ENCODE peak calls at places on chromosomes 13 and 19, in four cellular contexts. W is SK-N-SH, V is K562, B is GM12878. S is an unnamed sample.

GRCh38 chr19:16402076-16402475 is 69.7 kb downstream of the EPS15L1 start:
- DNase-seq in W (no peak), V (no peak), B (no peak), S (no peak)

GRCh38 chr13:77779461-77780272 is 82.2 kb downstream of the SLAIN1 start:
- DNase-seq in W (peak), V (no peak), B (peak), S (no peak)

GRCh38 chr19:49676136-49676689 is 858 bp upstream of the PRMT1 start:
- DNase-seq in W (peak), V (peak), B (peak), S (peak)

GRCh38 chr13:78593129-78593528 is 10.2 kb downstream of the POU4F1 start:
- DNase-seq in W (no peak), V (no peak), B (no peak), S (no peak)

GRCh38 chr19:15194938-15195337 is 5.9 kb downstream of the NOTCH3 start:
- DNase-seq in W (no peak), V (no peak), B (no peak), S (no peak)

GRCh38 chr19:55384576-55385235 is 614 bp upstream of the TMEM238 start:
- DNase-seq in W (peak), V (peak), B (no peak), S (no peak)

GRCh38 chr13:86882835-86883234 is 788.3 kb upstream of the SLITRK5 start:
- DNase-seq in W (no peak), V (no peak), B (no peak), S (no peak)

GRCh38 chr13:49265822-49266221 is 18.1 kb downstream of the CDADC1 start:
- DNase-seq in W (no peak), V (no peak), B (no peak), S (no peak)

GRCh38 chr13:106466691-106467405 is 68.6 kb downstream of the EFNB2 start:
- DNase-seq in W (no peak), V (no peak), B (no peak), S (no peak)

GRCh38 chr13:30619731-30620130 is 2.0 kb downstream of the USPL1 start:
- DNase-seq in W (no peak), V (no peak), B (no peak), S (no peak)

GRCh38 chr19:2101417-2102335 is 5.0 kb downstream of the IZUMO4 start:
- DNase-seq in W (no peak), V (no peak), B (no peak), S (no peak)

GRCh38 chr19:49387936-49388372 is at the start of gene KASH5:
- DNase-seq in W (peak), V (peak), B (no peak), S (no peak)

GRCh38 chr13:66138172-66138811 is 1091.8 kb downstream of the PCDH9 start:
- DNase-seq in W (no peak), V (no peak), B (peak), S (no peak)

GRCh38 chr13:72341904-72342303 is 385.5 kb downstream of the MZT1 start:
- DNase-seq in W (no peak), V (no peak), B (no peak), S (peak)

GRCh38 chr13:49214917-49215376 is 5.2 kb upstream of the MLNR start:
- DNase-seq in W (no peak), V (no peak), B (no peak), S (peak)

GRCh38 chr13:42485272-42485671 is 88.7 kb upstream of the TNFSF11 start:
- DNase-seq in W (no peak), V (no peak), B (no peak), S (no peak)

GRCh38 chr13:105928901-105929300 is 606.6 kb downstream of the EFNB2 start:
- DNase-seq in W (no peak), V (no peak), B (no peak), S (no peak)

GRCh38 chr13:51938454-51938853 is 72.8 kb downstream of the ATP7B start:
- DNase-seq in W (no peak), V (no peak), B (no peak), S (no peak)

GRCh38 chr19:1590641-1591397 is 1.8 kb downstream of the MBD3 start:
- DNase-seq in W (peak), V (peak), B (no peak), S (peak)

GRCh38 chr13:47499358-47500150 is 501.5 kb downstream of the SUCLA2 start:
- DNase-seq in W (no peak), V (no peak), B (no peak), S (no peak)

GRCh38 chr13:76687467-76687866 is 198.7 kb downstream of the KCTD12 start:
- DNase-seq in W (no peak), V (no peak), B (no peak), S (no peak)

GRCh38 chr13:106515635-106516254 is 19.7 kb downstream of the EFNB2 start:
- DNase-seq in W (no peak), V (no peak), B (no peak), S (no peak)

GRCh38 chr19:12035220-12036172 is at the start of gene ZNF433:
- DNase-seq in W (peak), V (peak), B (no peak), S (peak)

GRCh38 chr13:19634129-19634740 is 776 bp downstream of the MPHOSPH8 start:
- DNase-seq in W (peak), V (no peak), B (no peak), S (no peak)

GRCh38 chr13:106691861-106692260 is 123.9 kb upstream of the ARGLU1 start:
- DNase-seq in W (no peak), V (no peak), B (no peak), S (no peak)

GRCh38 chr19:43504426-43505185 is at the start of gene PHLDB3:
- DNase-seq in W (peak), V (peak), B (no peak), S (peak)

GRCh38 chr13:26529441-26529840 is 28.0 kb upstream of the WASF3 start:
- DNase-seq in W (no peak), V (peak), B (no peak), S (peak)

DNA sequence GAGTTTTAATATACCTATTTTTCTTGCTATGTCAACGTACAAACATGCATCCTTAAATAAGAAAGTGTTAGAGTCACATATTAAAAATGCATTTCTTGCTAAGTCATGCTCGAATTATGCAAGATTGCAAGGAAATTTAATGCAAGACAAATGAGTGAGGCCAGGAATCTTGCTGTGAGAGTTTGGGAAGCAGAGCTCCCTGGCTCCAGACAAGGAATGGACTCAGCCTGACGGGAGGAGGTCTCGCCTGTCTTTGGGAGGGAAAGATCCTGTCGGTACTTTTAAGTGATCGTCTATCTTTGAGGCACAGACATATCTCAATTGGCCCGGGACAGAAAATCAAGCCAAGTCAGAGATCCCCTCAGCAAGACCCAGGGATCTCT is 39.2 kb downstream of the RFX2 start:
- DNase-seq in W (no peak), V (no peak), B (no peak), S (no peak)
- TF ChIP-seq USF1 in W (no peak), V (no peak), B (no peak), S (no peak)

GRCh38 chr13:63184693-63185092 is 1769.0 kb upstream of the PCDH20 start:
- DNase-seq in W (no peak), V (no peak), B (no peak), S (peak)
- TF ChIP-seq USF1 in W (no peak), V (no peak), B (no peak), S (no peak)

GRCh38 chr13:44273991-44274810 is 99.4 kb upstream of the SERP2 start:
- DNase-seq in W (no peak), V (no peak), B (no peak), S (no peak)
- TF ChIP-seq USF1 in W (no peak), V (no peak), B (no peak), S (no peak)

GRCh38 chr19:22882797-22883196 is 50.7 kb downstream of the ZNF723 start:
- DNase-seq in W (peak), V (no peak), B (no peak), S (no peak)
- TF ChIP-seq USF1 in W (no peak), V (no peak), B (no peak), S (no peak)

DNA sequence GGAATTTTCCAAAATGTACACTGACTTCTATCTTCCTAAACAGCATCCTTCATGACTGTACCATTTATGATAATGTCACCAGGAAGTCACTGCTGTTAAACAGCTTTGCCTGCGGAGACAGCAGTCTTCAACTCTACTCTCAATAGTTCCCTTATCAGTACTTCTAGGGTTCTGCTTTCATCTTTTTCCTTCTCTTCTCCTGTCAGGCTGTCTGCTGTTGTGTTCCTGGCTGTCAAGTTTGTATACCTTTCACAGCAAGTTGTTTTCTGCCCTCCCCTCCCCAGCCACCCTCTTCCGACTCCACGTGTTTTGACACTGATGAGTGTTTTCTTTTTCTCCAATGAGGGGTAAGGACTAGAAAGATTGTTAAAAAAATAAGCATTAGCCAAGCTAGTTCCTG is 2.2 kb downstream of the UPF3A start:
- DNase-seq in W (no peak), V (no peak), B (no peak), S (no peak)
- TF ChIP-seq USF1 in W (no peak), V (no peak), B (no peak), S (no peak)

GRCh38 chr19:45677351-45678230 is 9.6 kb downstream of the GIPR start:
- DNase-seq in W (peak), V (peak), B (peak), S (peak)
- TF ChIP-seq USF1 in W (no peak), V (no peak), B (no peak), S (no peak)